ENCODE peak calls at places on chromosomes 16 and 17, in five cellular contexts. G, F, P, K and B are unnamed samples.

GRCh38 chr16:86373502-86373901 is 136.8 kb upstream of the FOXF1 start:
- DNase-seq in P (no peak), F (no peak), K (no peak), G (no peak), B (no peak)

GRCh38 chr17:28818705-28819295 is 23.8 kb downstream of the FAM222B start:
- DNase-seq in F (no peak), G (no peak), K (no peak), P (no peak), B (no peak)

GRCh38 chr16:12321363-12321762 is 344.8 kb downstream of the SNX29 start:
- DNase-seq in G (no peak), F (no peak), K (no peak), P (no peak), B (no peak)

GRCh38 chr17:48444531-48445247 is 14.7 kb upstream of the SKAP1 start:
- DNase-seq in K (no peak), F (peak), P (no peak), G (no peak), B (no peak)

GRCh38 chr16:46789499-46790414 is 41.2 kb downstream of the C16orf87 start:
- DNase-seq in F (peak), K (no peak), G (peak), P (peak), B (peak)

GRCh38 chr16:878071-878784 is 77.7 kb upstream of the GNG13 start:
- DNase-seq in K (no peak), F (no peak), G (peak), P (no peak), B (no peak)

GRCh38 chr16:10923146-10923649 is 19.1 kb downstream of the DEXI start:
- DNase-seq in G (no peak), F (no peak), P (no peak), K (no peak), B (no peak)

GRCh38 chr17:73404246-73404645 is 92.4 kb upstream of the CDC42EP4 start:
- DNase-seq in G (no peak), K (no peak), F (no peak), P (no peak), B (no peak)

GRCh38 chr16:48918520-48919258 is 308.7 kb upstream of the N4BP1 start:
- DNase-seq in K (peak), F (no peak), G (no peak), P (no peak), B (no peak)

GRCh38 chr17:29746669-29747068 is 124.0 kb upstream of the CORO6 start:
- DNase-seq in G (no peak), K (no peak), P (no peak), F (no peak), B (no peak)

GRCh38 chr16:78216166-78216745 is 116.8 kb downstream of the WWOX start:
- DNase-seq in P (no peak), F (no peak), K (no peak), G (no peak), B (no peak)

GRCh38 chr17:46046957-46047356 is 47.9 kb downstream of the STH start:
- DNase-seq in G (no peak), F (no peak), K (no peak), P (no peak), B (no peak)

GRCh38 chr17:13650096-13650675 is 48.5 kb upstream of the HS3ST3A1 start:
- DNase-seq in K (no peak), G (no peak), P (no peak), F (no peak), B (no peak)

GRCh38 chr16:68237243-68238028 is 1.5 kb upstream of the ESRP2 start:
- DNase-seq in P (peak), K (peak), F (peak), G (peak), B (peak)

GRCh38 chr17:15952916-15953865 is 8.3 kb downstream of the ADORA2B start:
- DNase-seq in P (no peak), F (no peak), K (no peak), G (peak), B (no peak)

GRCh38 chr16:56558024-56558747 is 6.7 kb upstream of the MT4 start:
- DNase-seq in P (peak), K (peak), G (no peak), F (no peak), B (peak)